ENCODE peak calls at places on chromosome 16, in nine cellular contexts. H is SK-N-SH; P is RWPE1; F is epithelial cell of prostate; A is CD4-positive, alpha-beta T cell; Z is breast epithelium; C is aorta; M is A549; V is substantia nigra. G is an unnamed sample.

GRCh38 chr16:29675811-29676643 is 3.0 kb upstream of the QPRT start:
- DNase-seq in Z (no peak), C (no peak), P (peak; percentile 28), F (no peak), V (no peak), A (no peak), H (peak; percentile 67), M (peak; percentile 46), G (no peak)

GRCh38 chr16:81366316-81366932 is 51.7 kb downstream of the GAN start:
- DNase-seq in M (peak; percentile 67), F (no peak), Z (no peak), A (no peak), P (peak; percentile 28), H (peak; percentile 63), V (no peak), C (no peak), G (no peak)

GRCh38 chr16:75279277-75279676 is 27.9 kb upstream of the BCAR1 start:
- DNase-seq in P (peak; percentile 65), Z (no peak), A (no peak), V (no peak), F (no peak), C (peak; percentile 44), H (no peak), M (no peak), G (no peak)

GRCh38 chr16:57535680-57536305 is 578 bp downstream of the CCDC102A start:
- DNase-seq in H (peak; percentile 99), A (peak; percentile 91), V (peak; percentile 70), Z (peak; percentile 94), M (peak; percentile 92), F (peak; percentile 31), P (peak; percentile 99), C (peak; percentile 95), G (peak; percentile 76)

GRCh38 chr16:58732545-58733247 is 1.4 kb downstream of the GOT2 start:
- DNase-seq in M (no peak), A (no peak), C (no peak), Z (no peak), V (no peak), P (peak; percentile 52), F (no peak), H (no peak), G (no peak)

GRCh38 chr16:56547120-56547948 is 17.5 kb upstream of the MT4 start:
- DNase-seq in P (peak; percentile 70), A (no peak), H (peak; percentile 20), M (no peak), V (peak; percentile 52), F (peak; percentile 43), C (no peak), Z (peak; percentile 41), G (peak; percentile 82)

GRCh38 chr16:15807603-15808009 is 49.2 kb downstream of the MYH11 start:
- DNase-seq in A (no peak), F (no peak), V (no peak), M (no peak), C (peak; percentile 85), H (no peak), Z (no peak), P (no peak), G (no peak)

GRCh38 chr16:24689128-24689527 is 40.3 kb upstream of the TNRC6A start:
- DNase-seq in V (no peak), H (peak; percentile 64), M (peak; percentile 85), F (no peak), Z (no peak), A (no peak), P (no peak), C (no peak), G (peak; percentile 1)

GRCh38 chr16:78045865-78046581 is 23.7 kb downstream of the CLEC3A start:
- DNase-seq in A (peak; percentile 9), H (peak; percentile 16), Z (no peak), P (peak; percentile 32), C (peak; percentile 82), M (peak; percentile 36), F (no peak), V (peak; percentile 13), G (peak; percentile 37)

GRCh38 chr16:87832759-87833502 is 36.4 kb downstream of the SLC7A5 start:
- DNase-seq in Z (no peak), P (no peak), H (no peak), F (no peak), V (no peak), M (peak; percentile 54), A (no peak), C (no peak), G (no peak)

GRCh38 chr16:87834668-87835473 is 34.4 kb downstream of the SLC7A5 start:
- DNase-seq in A (no peak), V (no peak), Z (no peak), H (peak; percentile 87), C (no peak), P (no peak), F (no peak), M (peak; percentile 81), G (peak; percentile 58)

GRCh38 chr16:87833548-87833947 is 35.8 kb downstream of the SLC7A5 start:
- DNase-seq in C (no peak), A (no peak), P (no peak), M (no peak), V (no peak), F (no peak), H (no peak), Z (no peak), G (no peak)

GRCh38 chr16:87835882-87836331 is 33.4 kb downstream of the SLC7A5 start:
- DNase-seq in A (no peak), F (no peak), P (no peak), V (no peak), M (no peak), C (no peak), H (no peak), Z (no peak), G (no peak)

GRCh38 chr16:87834015-87834667 is 35.2 kb downstream of the SLC7A5 start:
- DNase-seq in P (no peak), Z (no peak), V (no peak), H (no peak), M (peak; percentile 52), C (no peak), A (no peak), F (no peak), G (no peak)
- H3K27ac ChIP-seq in P (peak overlapping the region; percentile 98), Z (no peak overlapping the region), V (no peak overlapping the region), H (peak overlapping the region; percentile 71), M (peak overlapping the region; percentile 99), C (no peak overlapping the region), A (no peak overlapping the region), F (peak overlapping the region; percentile 56), G (no peak overlapping the region)

GRCh38 chr16:85174871-85175723 is 62.8 kb upstream of the CIBAR2 start:
- DNase-seq in P (no peak), A (no peak), C (no peak), Z (no peak), H (no peak), V (no peak), M (no peak), F (no peak), G (no peak)
- H3K27ac ChIP-seq in P (peak overlapping the region; percentile 68), A (no peak overlapping the region), C (no peak overlapping the region), Z (peak overlapping the region; percentile 52), H (peak overlapping the region; percentile 97), V (no peak overlapping the region), M (peak overlapping the region; percentile 76), F (peak overlapping the region; percentile 91), G (no peak overlapping the region)

DNA sequence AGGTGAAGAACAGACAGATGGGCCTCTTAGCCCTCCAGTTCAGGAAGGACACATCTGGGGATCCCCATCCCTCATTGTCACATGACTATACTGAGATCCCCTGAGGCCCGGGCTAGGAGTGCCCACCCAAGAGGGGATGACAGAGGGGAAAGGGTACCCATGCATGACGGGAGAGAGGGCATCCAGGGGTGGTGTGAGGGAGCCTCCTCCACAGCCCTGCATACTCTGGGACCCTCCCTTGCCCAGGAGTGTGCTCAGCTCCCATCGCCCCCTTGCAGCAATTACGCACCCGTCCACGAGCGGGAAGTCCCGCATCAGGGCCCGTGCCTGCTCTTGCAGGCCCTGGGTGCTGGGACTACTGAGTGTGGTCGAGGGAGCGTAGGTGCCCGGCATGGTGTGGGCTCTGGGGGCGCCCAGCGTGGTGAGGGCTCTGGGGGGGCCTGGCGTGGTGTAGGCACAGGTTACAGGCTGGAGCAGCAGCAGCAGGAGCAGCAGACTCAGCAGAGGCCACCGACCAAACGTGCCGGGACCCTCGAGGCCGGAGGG is 6.5 kb downstream of the DPEP2 start:
- DNase-seq in Z (no peak), P (no peak), V (no peak), H (no peak), F (no peak), A (no peak), C (no peak), M (no peak), G (no peak)
- H3K27ac ChIP-seq in Z (peak overlapping the region; percentile 32), P (no peak overlapping the region), V (no peak overlapping the region), H (no peak overlapping the region), F (no peak overlapping the region), A (peak overlapping the region; percentile 76), C (no peak overlapping the region), M (no peak overlapping the region), G (peak overlapping the region; percentile 68)

GRCh38 chr16:48542966-48543365 is 67.0 kb downstream of the N4BP1 start:
- DNase-seq in A (no peak), C (no peak), V (no peak), F (no peak), Z (no peak), P (no peak), M (no peak), H (no peak), G (no peak)
- H3K27ac ChIP-seq in A (no peak overlapping the region), C (no peak overlapping the region), V (no peak overlapping the region), F (no peak overlapping the region), Z (no peak overlapping the region), P (peak overlapping the region; percentile 14), M (no peak overlapping the region), H (no peak overlapping the region), G (no peak overlapping the region)

DNA sequence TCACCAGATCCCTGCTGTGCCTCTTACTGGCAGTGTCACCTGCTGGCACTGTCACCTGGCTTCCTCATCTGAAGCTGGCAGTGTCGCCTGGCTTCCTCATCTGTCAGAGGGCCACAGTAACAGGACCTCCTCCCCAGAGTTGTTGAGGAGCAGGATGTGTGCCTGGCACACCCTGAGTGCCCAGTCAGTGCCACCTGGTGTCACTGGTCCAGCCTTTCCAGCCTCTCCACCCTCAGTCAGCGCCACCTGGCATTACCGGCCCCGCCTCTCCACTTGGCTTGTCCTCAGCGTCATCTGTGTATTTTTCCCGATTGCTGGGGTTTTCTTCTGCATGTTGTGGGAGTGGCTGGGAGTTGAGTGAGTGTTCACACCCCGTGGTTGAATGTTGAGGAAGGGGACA is 37.9 kb downstream of the USP10 start:
- DNase-seq in H (no peak), P (no peak), A (no peak), M (no peak), Z (no peak), C (no peak), F (no peak), V (no peak), G (no peak)
- H3K27ac ChIP-seq in H (no peak overlapping the region), P (peak overlapping the region; percentile 70), A (no peak overlapping the region), M (no peak overlapping the region), Z (no peak overlapping the region), C (no peak overlapping the region), F (peak overlapping the region; percentile 5), V (no peak overlapping the region), G (no peak overlapping the region)

DNA sequence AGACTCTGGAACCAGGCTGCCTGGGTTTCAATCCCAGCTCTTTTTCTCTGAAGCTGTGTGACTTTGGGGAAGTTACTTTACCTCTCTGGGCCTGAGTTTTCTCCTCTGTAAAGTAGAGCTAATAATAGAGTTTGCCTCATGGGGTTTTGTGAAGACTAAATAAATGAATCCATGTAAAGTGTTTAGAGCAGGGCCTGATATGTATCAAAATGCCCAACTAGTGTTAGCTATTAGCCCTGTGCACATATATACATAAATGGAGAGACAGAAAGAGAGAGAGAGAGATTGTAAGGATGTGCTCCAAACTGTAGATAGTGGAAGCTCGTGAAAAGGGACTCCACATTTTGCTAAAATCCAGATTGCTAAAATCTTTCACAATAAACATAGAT is 44.8 kb upstream of the HAPSTR1 start:
- DNase-seq in H (no peak), V (no peak), Z (no peak), P (no peak), F (no peak), M (no peak), A (no peak), C (no peak), G (no peak)
- H3K27ac ChIP-seq in H (no peak overlapping the region), V (no peak overlapping the region), Z (no peak overlapping the region), P (no peak overlapping the region), F (no peak overlapping the region), M (peak overlapping the region; percentile 83), A (no peak overlapping the region), C (no peak overlapping the region), G (no peak overlapping the region)